ENCODE peak calls at places on chromosome 22, in four cellular contexts. One of them, this sample, is unnamed.

GRCh38 chr22:27150530-27150909 is 493.1 kb downstream of the MIAT start:
- DNase-seq in cardiac fibroblast: peak
- DNase-seq in pulmonary artery endothelial cell: no peak
- DNase-seq in NCI-H1930: no peak
- DNase-seq in this sample: no peak

GRCh38 chr22:30079952-30080533 is at the start of gene HORMAD2:
- DNase-seq in pulmonary artery endothelial cell: no peak
- DNase-seq in cardiac fibroblast: peak
- DNase-seq in NCI-H1930: no peak
- DNase-seq in this sample: peak

GRCh38 chr22:30905696-30906341 is 62.8 kb downstream of the MORC2 start:
- DNase-seq in cardiac fibroblast: no peak
- DNase-seq in NCI-H1930: no peak
- DNase-seq in pulmonary artery endothelial cell: no peak
- DNase-seq in this sample: no peak

GRCh38 chr22:17957683-17958082 is 66.7 kb downstream of the MICAL3 start:
- DNase-seq in NCI-H1930: no peak
- DNase-seq in cardiac fibroblast: no peak
- DNase-seq in pulmonary artery endothelial cell: no peak
- DNase-seq in this sample: no peak

GRCh38 chr22:30036656-30037055 is 43.6 kb upstream of the HORMAD2 start:
- DNase-seq in cardiac fibroblast: peak
- DNase-seq in pulmonary artery endothelial cell: no peak
- DNase-seq in NCI-H1930: no peak
- DNase-seq in this sample: no peak

GRCh38 chr22:46436595-46437163 is 100.7 kb downstream of the CELSR1 start:
- DNase-seq in cardiac fibroblast: peak
- DNase-seq in NCI-H1930: no peak
- DNase-seq in pulmonary artery endothelial cell: no peak
- DNase-seq in this sample: no peak

GRCh38 chr22:30649430-30650007 is 13.9 kb downstream of the SLC35E4 start:
- DNase-seq in pulmonary artery endothelial cell: peak
- DNase-seq in cardiac fibroblast: peak
- DNase-seq in NCI-H1930: no peak
- DNase-seq in this sample: peak

GRCh38 chr22:39254122-39254521 is 9.3 kb upstream of the PDGFB start:
- DNase-seq in NCI-H1930: no peak
- DNase-seq in cardiac fibroblast: no peak
- DNase-seq in pulmonary artery endothelial cell: no peak
- DNase-seq in this sample: no peak

GRCh38 chr22:19810381-19811141 is 44.1 kb downstream of the GNB1L start:
- DNase-seq in NCI-H1930: no peak
- DNase-seq in pulmonary artery endothelial cell: no peak
- DNase-seq in cardiac fibroblast: peak
- DNase-seq in this sample: no peak

GRCh38 chr22:38069372-38070249 is 12.4 kb downstream of the PICK1 start:
- DNase-seq in NCI-H1930: no peak
- DNase-seq in pulmonary artery endothelial cell: no peak
- DNase-seq in cardiac fibroblast: peak
- DNase-seq in this sample: no peak

GRCh38 chr22:20205964-20206708 is 55.3 kb upstream of the CCDC188 start:
- DNase-seq in pulmonary artery endothelial cell: peak
- DNase-seq in NCI-H1930: no peak
- DNase-seq in cardiac fibroblast: peak
- DNase-seq in this sample: peak

GRCh38 chr22:28181332-28181731 is 262.3 kb upstream of the PITPNB start:
- DNase-seq in cardiac fibroblast: peak
- DNase-seq in NCI-H1930: no peak
- DNase-seq in pulmonary artery endothelial cell: no peak
- DNase-seq in this sample: no peak

GRCh38 chr22:38205261-38206128 is 3.7 kb downstream of the MAFF start:
- DNase-seq in cardiac fibroblast: peak
- DNase-seq in pulmonary artery endothelial cell: no peak
- DNase-seq in NCI-H1930: no peak
- DNase-seq in this sample: no peak

GRCh38 chr22:25068701-25069100 is 116.2 kb downstream of the KIAA1671 start:
- DNase-seq in NCI-H1930: no peak
- DNase-seq in cardiac fibroblast: no peak
- DNase-seq in pulmonary artery endothelial cell: no peak
- DNase-seq in this sample: no peak

GRCh38 chr22:25668437-25668836 is 73.6 kb upstream of the MYO18B start:
- DNase-seq in NCI-H1930: no peak
- DNase-seq in pulmonary artery endothelial cell: no peak
- DNase-seq in cardiac fibroblast: peak
- DNase-seq in this sample: no peak

GRCh38 chr22:24046024-24046423 is 34.9 kb downstream of the CABIN1 start:
- DNase-seq in pulmonary artery endothelial cell: no peak
- DNase-seq in NCI-H1930: no peak
- DNase-seq in cardiac fibroblast: no peak
- DNase-seq in this sample: no peak

GRCh38 chr22:27561301-27561820 is 240.2 kb downstream of the MN1 start:
- DNase-seq in pulmonary artery endothelial cell: no peak
- DNase-seq in NCI-H1930: no peak
- DNase-seq in cardiac fibroblast: peak
- DNase-seq in this sample: no peak

GRCh38 chr22:25357056-25357455 is 137.6 kb downstream of the CRYBB2 start:
- DNase-seq in pulmonary artery endothelial cell: no peak
- DNase-seq in NCI-H1930: no peak
- DNase-seq in cardiac fibroblast: no peak
- DNase-seq in this sample: no peak

GRCh38 chr22:47395481-47395880 is 633.0 kb downstream of the TBC1D22A start:
- DNase-seq in pulmonary artery endothelial cell: no peak
- DNase-seq in cardiac fibroblast: peak
- DNase-seq in NCI-H1930: no peak
- DNase-seq in this sample: no peak

GRCh38 chr22:25827415-25827814 is 85.4 kb downstream of the MYO18B start:
- DNase-seq in cardiac fibroblast: no peak
- DNase-seq in NCI-H1930: no peak
- DNase-seq in pulmonary artery endothelial cell: no peak
- DNase-seq in this sample: no peak

GRCh38 chr22:48212727-48213126 is 1450.3 kb downstream of the TBC1D22A start:
- DNase-seq in NCI-H1930: no peak
- DNase-seq in cardiac fibroblast: no peak
- DNase-seq in pulmonary artery endothelial cell: no peak
- DNase-seq in this sample: no peak

GRCh38 chr22:21014202-21015050 is 539 bp upstream of the P2RX6 start:
- DNase-seq in NCI-H1930: peak
- DNase-seq in cardiac fibroblast: peak
- DNase-seq in pulmonary artery endothelial cell: peak
- DNase-seq in this sample: peak

GRCh38 chr22:44595841-44596341 is 97.9 kb upstream of the RTL6 start:
- DNase-seq in cardiac fibroblast: no peak
- DNase-seq in NCI-H1930: peak
- DNase-seq in pulmonary artery endothelial cell: no peak
- DNase-seq in this sample: no peak

GRCh38 chr22:50519151-50519550 is 6.2 kb downstream of the SCO2 start:
- DNase-seq in NCI-H1930: no peak
- DNase-seq in cardiac fibroblast: no peak
- DNase-seq in pulmonary artery endothelial cell: no peak
- DNase-seq in this sample: no peak

GRCh38 chr22:20149257-20150250 is 1.3 kb downstream of the CCDC188 start:
- DNase-seq in cardiac fibroblast: no peak
- DNase-seq in pulmonary artery endothelial cell: no peak
- DNase-seq in NCI-H1930: no peak
- DNase-seq in this sample: no peak

GRCh38 chr22:49820984-49821383 is 6.7 kb downstream of the BRD1 start:
- DNase-seq in cardiac fibroblast: no peak
- DNase-seq in pulmonary artery endothelial cell: no peak
- DNase-seq in NCI-H1930: no peak
- DNase-seq in this sample: no peak

GRCh38 chr22:47166446-47167016 is 404.1 kb downstream of the TBC1D22A start:
- DNase-seq in cardiac fibroblast: no peak
- DNase-seq in NCI-H1930: no peak
- DNase-seq in pulmonary artery endothelial cell: no peak
- DNase-seq in this sample: no peak

GRCh38 chr22:49964493-49965290 is 4.1 kb downstream of the PIM3 start:
- DNase-seq in cardiac fibroblast: no peak
- DNase-seq in NCI-H1930: no peak
- DNase-seq in pulmonary artery endothelial cell: no peak
- DNase-seq in this sample: no peak

GRCh38 chr22:49064836-49065235 is 762.8 kb downstream of the BRD1 start:
- DNase-seq in NCI-H1930: no peak
- DNase-seq in cardiac fibroblast: no peak
- DNase-seq in pulmonary artery endothelial cell: no peak
- DNase-seq in this sample: no peak

GRCh38 chr22:45918455-45919370 is 58.2 kb downstream of the WNT7B start:
- DNase-seq in cardiac fibroblast: peak
- DNase-seq in NCI-H1930: no peak
- DNase-seq in pulmonary artery endothelial cell: no peak
- DNase-seq in this sample: no peak

GRCh38 chr22:24235315-24235714 is 9.6 kb downstream of the GGT5 start:
- DNase-seq in pulmonary artery endothelial cell: no peak
- DNase-seq in NCI-H1930: no peak
- DNase-seq in cardiac fibroblast: no peak
- DNase-seq in this sample: no peak

GRCh38 chr22:39289445-39290247 is 29.8 kb downstream of the RPL3 start:
- DNase-seq in cardiac fibroblast: no peak
- DNase-seq in pulmonary artery endothelial cell: no peak
- DNase-seq in NCI-H1930: no peak
- DNase-seq in this sample: no peak

GRCh38 chr22:42062506-42063190 is 8.0 kb downstream of the NAGA start:
- DNase-seq in pulmonary artery endothelial cell: no peak
- DNase-seq in cardiac fibroblast: no peak
- DNase-seq in NCI-H1930: no peak
- DNase-seq in this sample: no peak

GRCh38 chr22:36288571-36289405 is 35.9 kb downstream of the APOL1 start:
- DNase-seq in pulmonary artery endothelial cell: no peak
- DNase-seq in cardiac fibroblast: no peak
- DNase-seq in NCI-H1930: no peak
- DNase-seq in this sample: no peak

GRCh38 chr22:24683671-24684070 is 80.7 kb downstream of the GGT1 start:
- DNase-seq in pulmonary artery endothelial cell: no peak
- DNase-seq in NCI-H1930: no peak
- DNase-seq in cardiac fibroblast: peak
- DNase-seq in this sample: no peak

GRCh38 chr22:22720724-22721261 is 76.4 kb downstream of the GGTLC2 start:
- DNase-seq in cardiac fibroblast: peak
- DNase-seq in NCI-H1930: no peak
- DNase-seq in pulmonary artery endothelial cell: no peak
- DNase-seq in this sample: no peak

GRCh38 chr22:23789121-23789520 is 2.4 kb downstream of the SMARCB1 start:
- DNase-seq in pulmonary artery endothelial cell: no peak
- DNase-seq in cardiac fibroblast: no peak
- DNase-seq in NCI-H1930: no peak
- DNase-seq in this sample: no peak

GRCh38 chr22:42915980-42916765 is 59.1 kb upstream of the ARFGAP3 start:
- DNase-seq in pulmonary artery endothelial cell: no peak
- DNase-seq in NCI-H1930: no peak
- DNase-seq in cardiac fibroblast: no peak
- DNase-seq in this sample: no peak